ENCODE peak calls at places on chromosomes 6 and 20, in nine cellular contexts. I is AG08396; L is GM13976; H is stimulated activated naive B cell treated with anti-CD40 and anti-IgM and Interleukin-4, amounts not matched to agents 10 μg/mL and 1 μg/mL and 100 μg/mL, for 72 hours; E is mucosa of descending colon; S is stimulated activated CD4-positive, alpha-beta T cell treated with anti-CD3 and anti-CD28 coated beads, Interleukin-1b, Interleukin-23, amount 100 ng/mL, for 4 hours; U is body of pancreas; W is NCI-H1436; F is heart left ventricle. D is an unnamed sample.

GRCh38 chr6:34391711-34392496 is 565 bp downstream of the NUDT3 start:
- DNase-seq in L (peak), E (peak), U (peak), S (peak), I (peak), H (peak), W (peak), F (peak), D (peak)

GRCh38 chr6:156953478-156954146 is 176.4 kb downstream of the ARID1B start:
- DNase-seq in L (peak), F (no peak), E (no peak), S (no peak), H (no peak), U (no peak), W (peak), I (peak), D (no peak)

GRCh38 chr6:11218827-11219826 is 13.3 kb downstream of the NEDD9 start:
- DNase-seq in F (peak), S (no peak), E (no peak), W (no peak), I (no peak), L (no peak), U (peak), H (no peak), D (no peak)

GRCh38 chr6:9399916-9400315 is 964.6 kb upstream of the SLC35B3 start:
- DNase-seq in H (no peak), I (no peak), W (no peak), S (no peak), L (no peak), U (peak), E (no peak), F (no peak), D (no peak)

GRCh38 chr6:128507337-128508310 is 12.8 kb downstream of the PTPRK start:
- DNase-seq in L (no peak), E (no peak), F (no peak), I (peak), W (no peak), S (no peak), H (no peak), U (no peak), D (no peak)

GRCh38 chr6:16769986-16770376 is 8.7 kb upstream of the ATXN1 start:
- DNase-seq in E (no peak), L (no peak), H (no peak), I (peak), S (no peak), F (no peak), U (no peak), W (no peak), D (no peak)

GRCh38 chr6:94389218-94389617 is 969.9 kb upstream of the EPHA7 start:
- DNase-seq in E (no peak), H (no peak), I (no peak), W (no peak), F (no peak), L (no peak), S (no peak), U (no peak), D (no peak)

GRCh38 chr20:584375-585301 is 25.5 kb downstream of the TCF15 start:
- DNase-seq in U (no peak), L (no peak), I (no peak), S (no peak), W (no peak), F (no peak), H (no peak), E (no peak), D (no peak)

GRCh38 chr6:7175463-7175862 is 67.7 kb downstream of the RREB1 start:
- DNase-seq in S (no peak), I (no peak), E (no peak), H (no peak), U (no peak), F (no peak), L (no peak), W (no peak), D (no peak)

GRCh38 chr20:3818155-3819151 is 1.9 kb upstream of the AP5S1 start:
- DNase-seq in U (peak), H (no peak), W (peak), L (peak), S (no peak), E (peak), I (peak), F (peak), D (peak)

D was measured in progenitor cell of endocrine pancreas.